ENCODE peak calls at places on chromosomes 5 and 9, in five cellular contexts. One of them, this sample, is unnamed.
A peak's percentile ranks its signal among the peaks of the same experiment; 100 is the strongest.

GRCh38 chr9:127931092-127931881 is 710 bp upstream of the PIP5KL1 start:
- DNase-seq in ecto neural progenitor cell: no peak
- DNase-seq in naive B cell: peak; percentile 54
- DNase-seq in activated T-cell treated with anti-CD3 and anti-CD28 coated beads, Interleukin-2, amount 50 U/mL, for 1 hour: no peak
- DNase-seq in stimulated activated CD8-positive, alpha-beta memory T cell treated with anti-CD3 and anti-CD28 coated beads, Interleukin-12 subunit alpha, Interleukin-12 subunit beta, amount 100 ng/mL, for 4 hours: no peak
- DNase-seq in this sample: no peak

GRCh38 chr5:60916646-60917045 is 28.2 kb downstream of the ERCC8 start:
- DNase-seq in ecto neural progenitor cell: no peak
- DNase-seq in naive B cell: no peak
- DNase-seq in activated T-cell treated with anti-CD3 and anti-CD28 coated beads, Interleukin-2, amount 50 U/mL, for 1 hour: no peak
- DNase-seq in stimulated activated CD8-positive, alpha-beta memory T cell treated with anti-CD3 and anti-CD28 coated beads, Interleukin-12 subunit alpha, Interleukin-12 subunit beta, amount 100 ng/mL, for 4 hours: no peak
- DNase-seq in this sample: no peak

GRCh38 chr5:856531-857425 is 6.0 kb upstream of the ZDHHC11 start:
- DNase-seq in ecto neural progenitor cell: no peak
- DNase-seq in naive B cell: no peak
- DNase-seq in activated T-cell treated with anti-CD3 and anti-CD28 coated beads, Interleukin-2, amount 50 U/mL, for 1 hour: no peak
- DNase-seq in stimulated activated CD8-positive, alpha-beta memory T cell treated with anti-CD3 and anti-CD28 coated beads, Interleukin-12 subunit alpha, Interleukin-12 subunit beta, amount 100 ng/mL, for 4 hours: no peak
- DNase-seq in this sample: no peak

GRCh38 chr5:6504677-6505414 is 56.2 kb downstream of the UBE2QL1 start:
- DNase-seq in ecto neural progenitor cell: no peak
- DNase-seq in naive B cell: no peak
- DNase-seq in activated T-cell treated with anti-CD3 and anti-CD28 coated beads, Interleukin-2, amount 50 U/mL, for 1 hour: no peak
- DNase-seq in stimulated activated CD8-positive, alpha-beta memory T cell treated with anti-CD3 and anti-CD28 coated beads, Interleukin-12 subunit alpha, Interleukin-12 subunit beta, amount 100 ng/mL, for 4 hours: no peak
- DNase-seq in this sample: peak; percentile 26

GRCh38 chr5:21711854-21712752 is 1141.0 kb downstream of the CDH12 start:
- DNase-seq in ecto neural progenitor cell: no peak
- DNase-seq in naive B cell: no peak
- DNase-seq in activated T-cell treated with anti-CD3 and anti-CD28 coated beads, Interleukin-2, amount 50 U/mL, for 1 hour: no peak
- DNase-seq in stimulated activated CD8-positive, alpha-beta memory T cell treated with anti-CD3 and anti-CD28 coated beads, Interleukin-12 subunit alpha, Interleukin-12 subunit beta, amount 100 ng/mL, for 4 hours: no peak
- DNase-seq in this sample: no peak

GRCh38 chr9:131839281-131840084 is 99.6 kb upstream of the RAPGEF1 start:
- DNase-seq in ecto neural progenitor cell: no peak
- DNase-seq in naive B cell: no peak
- DNase-seq in activated T-cell treated with anti-CD3 and anti-CD28 coated beads, Interleukin-2, amount 50 U/mL, for 1 hour: peak; percentile 62
- DNase-seq in stimulated activated CD8-positive, alpha-beta memory T cell treated with anti-CD3 and anti-CD28 coated beads, Interleukin-12 subunit alpha, Interleukin-12 subunit beta, amount 100 ng/mL, for 4 hours: no peak
- DNase-seq in this sample: no peak

GRCh38 chr5:29469581-29469980 is 1723.9 kb upstream of the CDH6 start:
- DNase-seq in ecto neural progenitor cell: no peak
- DNase-seq in naive B cell: no peak
- DNase-seq in activated T-cell treated with anti-CD3 and anti-CD28 coated beads, Interleukin-2, amount 50 U/mL, for 1 hour: no peak
- DNase-seq in stimulated activated CD8-positive, alpha-beta memory T cell treated with anti-CD3 and anti-CD28 coated beads, Interleukin-12 subunit alpha, Interleukin-12 subunit beta, amount 100 ng/mL, for 4 hours: no peak
- DNase-seq in this sample: no peak

GRCh38 chr5:74096325-74096724 is 470.3 kb downstream of the ARHGEF28 start:
- DNase-seq in ecto neural progenitor cell: no peak
- DNase-seq in naive B cell: no peak
- DNase-seq in activated T-cell treated with anti-CD3 and anti-CD28 coated beads, Interleukin-2, amount 50 U/mL, for 1 hour: no peak
- DNase-seq in stimulated activated CD8-positive, alpha-beta memory T cell treated with anti-CD3 and anti-CD28 coated beads, Interleukin-12 subunit alpha, Interleukin-12 subunit beta, amount 100 ng/mL, for 4 hours: no peak
- DNase-seq in this sample: no peak

GRCh38 chr9:121685146-121685794 is 33.8 kb downstream of the DAB2IP start:
- DNase-seq in ecto neural progenitor cell: no peak
- DNase-seq in naive B cell: no peak
- DNase-seq in activated T-cell treated with anti-CD3 and anti-CD28 coated beads, Interleukin-2, amount 50 U/mL, for 1 hour: no peak
- DNase-seq in stimulated activated CD8-positive, alpha-beta memory T cell treated with anti-CD3 and anti-CD28 coated beads, Interleukin-12 subunit alpha, Interleukin-12 subunit beta, amount 100 ng/mL, for 4 hours: no peak
- DNase-seq in this sample: no peak

GRCh38 chr5:16902846-16903245 is 33.2 kb downstream of the MYO10 start:
- DNase-seq in ecto neural progenitor cell: no peak
- DNase-seq in naive B cell: no peak
- DNase-seq in activated T-cell treated with anti-CD3 and anti-CD28 coated beads, Interleukin-2, amount 50 U/mL, for 1 hour: no peak
- DNase-seq in stimulated activated CD8-positive, alpha-beta memory T cell treated with anti-CD3 and anti-CD28 coated beads, Interleukin-12 subunit alpha, Interleukin-12 subunit beta, amount 100 ng/mL, for 4 hours: no peak
- DNase-seq in this sample: no peak

GRCh38 chr9:2281803-2282185 is 266.6 kb downstream of the SMARCA2 start:
- DNase-seq in ecto neural progenitor cell: no peak
- DNase-seq in naive B cell: no peak
- DNase-seq in activated T-cell treated with anti-CD3 and anti-CD28 coated beads, Interleukin-2, amount 50 U/mL, for 1 hour: no peak
- DNase-seq in stimulated activated CD8-positive, alpha-beta memory T cell treated with anti-CD3 and anti-CD28 coated beads, Interleukin-12 subunit alpha, Interleukin-12 subunit beta, amount 100 ng/mL, for 4 hours: no peak
- DNase-seq in this sample: no peak

GRCh38 chr5:69414885-69415583 is at the start of gene MARVELD2:
- DNase-seq in ecto neural progenitor cell: peak; percentile 84
- DNase-seq in naive B cell: peak; percentile 20
- DNase-seq in activated T-cell treated with anti-CD3 and anti-CD28 coated beads, Interleukin-2, amount 50 U/mL, for 1 hour: peak; percentile 54
- DNase-seq in stimulated activated CD8-positive, alpha-beta memory T cell treated with anti-CD3 and anti-CD28 coated beads, Interleukin-12 subunit alpha, Interleukin-12 subunit beta, amount 100 ng/mL, for 4 hours: peak; percentile 7
- DNase-seq in this sample: no peak

GRCh38 chr5:107402881-107403280 is 267.9 kb downstream of the EFNA5 start:
- DNase-seq in ecto neural progenitor cell: no peak
- DNase-seq in naive B cell: no peak
- DNase-seq in activated T-cell treated with anti-CD3 and anti-CD28 coated beads, Interleukin-2, amount 50 U/mL, for 1 hour: no peak
- DNase-seq in stimulated activated CD8-positive, alpha-beta memory T cell treated with anti-CD3 and anti-CD28 coated beads, Interleukin-12 subunit alpha, Interleukin-12 subunit beta, amount 100 ng/mL, for 4 hours: no peak
- DNase-seq in this sample: no peak

GRCh38 chr9:29213374-29214161 is 1640.3 kb upstream of the C9orf72 start:
- DNase-seq in ecto neural progenitor cell: peak; percentile 71
- DNase-seq in naive B cell: no peak
- DNase-seq in activated T-cell treated with anti-CD3 and anti-CD28 coated beads, Interleukin-2, amount 50 U/mL, for 1 hour: no peak
- DNase-seq in stimulated activated CD8-positive, alpha-beta memory T cell treated with anti-CD3 and anti-CD28 coated beads, Interleukin-12 subunit alpha, Interleukin-12 subunit beta, amount 100 ng/mL, for 4 hours: no peak
- DNase-seq in this sample: no peak

GRCh38 chr9:72322259-72322658 is 42.7 kb downstream of the ZFAND5 start:
- DNase-seq in ecto neural progenitor cell: no peak
- DNase-seq in naive B cell: no peak
- DNase-seq in activated T-cell treated with anti-CD3 and anti-CD28 coated beads, Interleukin-2, amount 50 U/mL, for 1 hour: no peak
- DNase-seq in stimulated activated CD8-positive, alpha-beta memory T cell treated with anti-CD3 and anti-CD28 coated beads, Interleukin-12 subunit alpha, Interleukin-12 subunit beta, amount 100 ng/mL, for 4 hours: no peak
- DNase-seq in this sample: no peak

GRCh38 chr9:130222833-130223232 is 42.7 kb upstream of the HMCN2 start:
- DNase-seq in ecto neural progenitor cell: no peak
- DNase-seq in naive B cell: no peak
- DNase-seq in activated T-cell treated with anti-CD3 and anti-CD28 coated beads, Interleukin-2, amount 50 U/mL, for 1 hour: no peak
- DNase-seq in stimulated activated CD8-positive, alpha-beta memory T cell treated with anti-CD3 and anti-CD28 coated beads, Interleukin-12 subunit alpha, Interleukin-12 subunit beta, amount 100 ng/mL, for 4 hours: no peak
- DNase-seq in this sample: no peak

GRCh38 chr5:65151632-65152031 is 330.1 kb downstream of the ADAMTS6 start:
- DNase-seq in ecto neural progenitor cell: no peak
- DNase-seq in naive B cell: no peak
- DNase-seq in activated T-cell treated with anti-CD3 and anti-CD28 coated beads, Interleukin-2, amount 50 U/mL, for 1 hour: no peak
- DNase-seq in stimulated activated CD8-positive, alpha-beta memory T cell treated with anti-CD3 and anti-CD28 coated beads, Interleukin-12 subunit alpha, Interleukin-12 subunit beta, amount 100 ng/mL, for 4 hours: no peak
- DNase-seq in this sample: no peak

GRCh38 chr5:154098465-154098864 is 59.7 kb downstream of the MFAP3 start:
- DNase-seq in ecto neural progenitor cell: no peak
- DNase-seq in naive B cell: no peak
- DNase-seq in activated T-cell treated with anti-CD3 and anti-CD28 coated beads, Interleukin-2, amount 50 U/mL, for 1 hour: no peak
- DNase-seq in stimulated activated CD8-positive, alpha-beta memory T cell treated with anti-CD3 and anti-CD28 coated beads, Interleukin-12 subunit alpha, Interleukin-12 subunit beta, amount 100 ng/mL, for 4 hours: no peak
- DNase-seq in this sample: no peak

GRCh38 chr5:173890195-173890951 is 2.2 kb downstream of the CPEB4 start:
- DNase-seq in ecto neural progenitor cell: peak; percentile 55
- DNase-seq in naive B cell: no peak
- DNase-seq in activated T-cell treated with anti-CD3 and anti-CD28 coated beads, Interleukin-2, amount 50 U/mL, for 1 hour: no peak
- DNase-seq in stimulated activated CD8-positive, alpha-beta memory T cell treated with anti-CD3 and anti-CD28 coated beads, Interleukin-12 subunit alpha, Interleukin-12 subunit beta, amount 100 ng/mL, for 4 hours: no peak
- DNase-seq in this sample: no peak

GRCh38 chr5:170629566-170630175 is 125.9 kb downstream of the KCNIP1 start:
- DNase-seq in ecto neural progenitor cell: no peak
- DNase-seq in naive B cell: no peak
- DNase-seq in activated T-cell treated with anti-CD3 and anti-CD28 coated beads, Interleukin-2, amount 50 U/mL, for 1 hour: no peak
- DNase-seq in stimulated activated CD8-positive, alpha-beta memory T cell treated with anti-CD3 and anti-CD28 coated beads, Interleukin-12 subunit alpha, Interleukin-12 subunit beta, amount 100 ng/mL, for 4 hours: no peak
- DNase-seq in this sample: no peak

GRCh38 chr9:137500666-137501397 is 41.7 kb upstream of the NSMF start:
- DNase-seq in ecto neural progenitor cell: no peak
- DNase-seq in naive B cell: no peak
- DNase-seq in activated T-cell treated with anti-CD3 and anti-CD28 coated beads, Interleukin-2, amount 50 U/mL, for 1 hour: no peak
- DNase-seq in stimulated activated CD8-positive, alpha-beta memory T cell treated with anti-CD3 and anti-CD28 coated beads, Interleukin-12 subunit alpha, Interleukin-12 subunit beta, amount 100 ng/mL, for 4 hours: no peak
- DNase-seq in this sample: no peak

GRCh38 chr5:179595916-179596315 is 27.6 kb downstream of the HNRNPH1 start:
- DNase-seq in ecto neural progenitor cell: no peak
- DNase-seq in naive B cell: no peak
- DNase-seq in activated T-cell treated with anti-CD3 and anti-CD28 coated beads, Interleukin-2, amount 50 U/mL, for 1 hour: no peak
- DNase-seq in stimulated activated CD8-positive, alpha-beta memory T cell treated with anti-CD3 and anti-CD28 coated beads, Interleukin-12 subunit alpha, Interleukin-12 subunit beta, amount 100 ng/mL, for 4 hours: no peak
- DNase-seq in this sample: no peak

GRCh38 chr5:93250431-93250830 is 330.6 kb downstream of the NR2F1-AS1 start:
- DNase-seq in ecto neural progenitor cell: no peak
- DNase-seq in naive B cell: no peak
- DNase-seq in activated T-cell treated with anti-CD3 and anti-CD28 coated beads, Interleukin-2, amount 50 U/mL, for 1 hour: no peak
- DNase-seq in stimulated activated CD8-positive, alpha-beta memory T cell treated with anti-CD3 and anti-CD28 coated beads, Interleukin-12 subunit alpha, Interleukin-12 subunit beta, amount 100 ng/mL, for 4 hours: no peak
- DNase-seq in this sample: no peak

GRCh38 chr5:128667148-128667547 is 129.1 kb upstream of the FBN2 start:
- DNase-seq in ecto neural progenitor cell: no peak
- DNase-seq in naive B cell: no peak
- DNase-seq in activated T-cell treated with anti-CD3 and anti-CD28 coated beads, Interleukin-2, amount 50 U/mL, for 1 hour: no peak
- DNase-seq in stimulated activated CD8-positive, alpha-beta memory T cell treated with anti-CD3 and anti-CD28 coated beads, Interleukin-12 subunit alpha, Interleukin-12 subunit beta, amount 100 ng/mL, for 4 hours: no peak
- DNase-seq in this sample: no peak

GRCh38 chr5:154134499-154134898 is 56.0 kb upstream of the GALNT10 start:
- DNase-seq in ecto neural progenitor cell: no peak
- DNase-seq in naive B cell: no peak
- DNase-seq in activated T-cell treated with anti-CD3 and anti-CD28 coated beads, Interleukin-2, amount 50 U/mL, for 1 hour: no peak
- DNase-seq in stimulated activated CD8-positive, alpha-beta memory T cell treated with anti-CD3 and anti-CD28 coated beads, Interleukin-12 subunit alpha, Interleukin-12 subunit beta, amount 100 ng/mL, for 4 hours: no peak
- DNase-seq in this sample: no peak

GRCh38 chr9:35258665-35259474 is 97.1 kb downstream of the UNC13B start:
- DNase-seq in ecto neural progenitor cell: peak; percentile 57
- DNase-seq in naive B cell: peak; percentile 22
- DNase-seq in activated T-cell treated with anti-CD3 and anti-CD28 coated beads, Interleukin-2, amount 50 U/mL, for 1 hour: peak; percentile 40
- DNase-seq in stimulated activated CD8-positive, alpha-beta memory T cell treated with anti-CD3 and anti-CD28 coated beads, Interleukin-12 subunit alpha, Interleukin-12 subunit beta, amount 100 ng/mL, for 4 hours: no peak
- DNase-seq in this sample: peak; percentile 73

GRCh38 chr9:108397286-108397685 is 458.5 kb downstream of the ACTL7B start:
- DNase-seq in ecto neural progenitor cell: no peak
- DNase-seq in naive B cell: no peak
- DNase-seq in activated T-cell treated with anti-CD3 and anti-CD28 coated beads, Interleukin-2, amount 50 U/mL, for 1 hour: no peak
- DNase-seq in stimulated activated CD8-positive, alpha-beta memory T cell treated with anti-CD3 and anti-CD28 coated beads, Interleukin-12 subunit alpha, Interleukin-12 subunit beta, amount 100 ng/mL, for 4 hours: no peak
- DNase-seq in this sample: no peak

GRCh38 chr9:117030254-117030768 is 343.2 kb downstream of the TRIM32 start:
- DNase-seq in ecto neural progenitor cell: no peak
- DNase-seq in naive B cell: no peak
- DNase-seq in activated T-cell treated with anti-CD3 and anti-CD28 coated beads, Interleukin-2, amount 50 U/mL, for 1 hour: no peak
- DNase-seq in stimulated activated CD8-positive, alpha-beta memory T cell treated with anti-CD3 and anti-CD28 coated beads, Interleukin-12 subunit alpha, Interleukin-12 subunit beta, amount 100 ng/mL, for 4 hours: no peak
- DNase-seq in this sample: no peak

GRCh38 chr5:102589661-102590060 is 90.9 kb upstream of the SLCO6A1 start:
- DNase-seq in ecto neural progenitor cell: no peak
- DNase-seq in naive B cell: no peak
- DNase-seq in activated T-cell treated with anti-CD3 and anti-CD28 coated beads, Interleukin-2, amount 50 U/mL, for 1 hour: no peak
- DNase-seq in stimulated activated CD8-positive, alpha-beta memory T cell treated with anti-CD3 and anti-CD28 coated beads, Interleukin-12 subunit alpha, Interleukin-12 subunit beta, amount 100 ng/mL, for 4 hours: no peak
- DNase-seq in this sample: no peak

GRCh38 chr5:55160493-55161209 is 680 bp downstream of the GPX8 start:
- DNase-seq in ecto neural progenitor cell: peak; percentile 52
- DNase-seq in naive B cell: no peak
- DNase-seq in activated T-cell treated with anti-CD3 and anti-CD28 coated beads, Interleukin-2, amount 50 U/mL, for 1 hour: no peak
- DNase-seq in stimulated activated CD8-positive, alpha-beta memory T cell treated with anti-CD3 and anti-CD28 coated beads, Interleukin-12 subunit alpha, Interleukin-12 subunit beta, amount 100 ng/mL, for 4 hours: no peak
- DNase-seq in this sample: peak; percentile 79

This sample was measured in coronary artery.